ENCODE peak calls at places on chromosome 2, in four cellular contexts. U is GM12891, R is GM12892, S is HCT116. J is an unnamed sample.

GRCh38 chr2:9262671-9263171 is 56.1 kb downstream of the ASAP2 start:
- DNase-seq in R (no peak), U (no peak), S (no peak), J (no peak)

GRCh38 chr2:10048501-10049171 is 5.3 kb downstream of the KLF11 start:
- DNase-seq in S (peak; percentile 10), U (no peak), R (no peak), J (no peak)

GRCh38 chr2:151206446-151206968 is 55.2 kb downstream of the RBM43 start:
- DNase-seq in S (no peak), U (no peak), R (no peak), J (no peak)

GRCh38 chr2:177088542-177088941 is 124.1 kb upstream of the HNRNPA3 start:
- DNase-seq in R (no peak), S (no peak), U (no peak), J (no peak)

GRCh38 chr2:23565814-23566213 is 180.8 kb downstream of the KLHL29 start:
- DNase-seq in S (no peak), U (no peak), R (no peak), J (no peak)

GRCh38 chr2:182584462-182584861 is 131.6 kb upstream of the DNAJC10 start:
- DNase-seq in U (no peak), S (no peak), R (no peak), J (no peak)

GRCh38 chr2:68379184-68379708 is 14.2 kb downstream of the PLEK start:
- DNase-seq in R (no peak), U (no peak), S (no peak), J (no peak)

GRCh38 chr2:54797307-54797706 is 73.8 kb downstream of the EML6 start:
- DNase-seq in S (no peak), R (no peak), U (no peak), J (no peak)

GRCh38 chr2:24400207-24400907 is 40.0 kb upstream of the ITSN2 start:
- DNase-seq in R (no peak), U (no peak), S (no peak), J (no peak)

GRCh38 chr2:159034728-159035127 is 66.3 kb downstream of the TANC1 start:
- DNase-seq in R (no peak), U (no peak), S (no peak), J (no peak)

GRCh38 chr2:13682878-13683277 is 949.6 kb upstream of the LRATD1 start:
- DNase-seq in R (no peak), S (no peak), U (no peak), J (no peak)

GRCh38 chr2:95077521-95077807 is 44.1 kb downstream of the MRPS5 start:
- DNase-seq in R (no peak), U (no peak), S (no peak), J (no peak)

GRCh38 chr2:207066166-207066565 is 99.6 kb downstream of the KLF7 start:
- DNase-seq in R (no peak), S (no peak), U (no peak), J (no peak)

GRCh38 chr2:218405365-218406208 is 5.9 kb downstream of the CTDSP1 start:
- DNase-seq in R (no peak), S (no peak), U (peak; percentile 44), J (no peak)

GRCh38 chr2:102306125-102306524 is 5.2 kb upstream of the IL1RL1 start:
- DNase-seq in U (no peak), S (no peak), R (no peak), J (no peak)

GRCh38 chr2:237879058-237879430 is 19.6 kb downstream of the RAMP1 start:
- DNase-seq in S (no peak), U (no peak), R (no peak), J (no peak)

GRCh38 chr2:3223080-3223923 is 154.3 kb downstream of the EIPR1 start:
- DNase-seq in S (no peak), U (no peak), R (peak; percentile 48), J (no peak)

GRCh38 chr2:2909086-2910035 is 468.3 kb downstream of the EIPR1 start:
- DNase-seq in S (no peak), U (no peak), R (no peak), J (no peak)

GRCh38 chr2:18373081-18373480 is 187.4 kb downstream of the RDH14 start:
- DNase-seq in S (no peak), R (no peak), U (no peak), J (no peak)

GRCh38 chr2:237012577-237013237 is 73.0 kb upstream of the COPS8 start:
- DNase-seq in R (no peak), S (no peak), U (no peak), J (no peak)

GRCh38 chr2:55056024-55056521 is 5.8 kb upstream of the RTN4 start:
- DNase-seq in R (no peak), U (no peak), S (peak; percentile 40), J (no peak)

GRCh38 chr2:79009388-79009787 is 16.1 kb upstream of the REG3G start:
- DNase-seq in R (no peak), S (no peak), U (no peak), J (no peak)

GRCh38 chr2:173210270-173211196 is 134.9 kb downstream of the MAP3K20 start:
- DNase-seq in S (peak; percentile 65), U (peak; percentile 32), R (peak; percentile 19), J (peak; percentile 63)

GRCh38 chr2:162245737-162246136 is 2.5 kb upstream of the FAP start:
- DNase-seq in S (no peak), U (no peak), R (no peak), J (no peak)

GRCh38 chr2:86068098-86069047 is 37.3 kb downstream of the POLR1A start:
- DNase-seq in S (no peak), U (no peak), R (no peak), J (peak; percentile 24)

GRCh38 chr2:46774499-46775228 is 140.9 kb downstream of the MCFD2 start:
- DNase-seq in R (no peak), S (no peak), U (no peak), J (no peak)

GRCh38 chr2:58427572-58428285 is 186.6 kb upstream of the FANCL start:
- DNase-seq in U (no peak), S (no peak), R (no peak), J (no peak)

GRCh38 chr2:227805578-227805977 is 8.1 kb upstream of the CCL20 start:
- DNase-seq in R (no peak), U (no peak), S (no peak), J (no peak)

GRCh38 chr2:26463252-26464207 is 14.4 kb downstream of the OTOF start:
- DNase-seq in U (no peak), S (no peak), R (no peak), J (no peak)

GRCh38 chr2:26461601-26462023 is 16.3 kb downstream of the OTOF start:
- DNase-seq in U (no peak), S (no peak), R (no peak), J (peak; percentile 4)

GRCh38 chr2:26460613-26461031 is 17.3 kb downstream of the OTOF start:
- DNase-seq in S (no peak), R (no peak), U (no peak), J (peak; percentile 2)

GRCh38 chr2:26462511-26463251 is 15.2 kb downstream of the OTOF start:
- DNase-seq in S (peak; percentile 60), R (no peak), U (no peak), J (peak; percentile 14)

DNA sequence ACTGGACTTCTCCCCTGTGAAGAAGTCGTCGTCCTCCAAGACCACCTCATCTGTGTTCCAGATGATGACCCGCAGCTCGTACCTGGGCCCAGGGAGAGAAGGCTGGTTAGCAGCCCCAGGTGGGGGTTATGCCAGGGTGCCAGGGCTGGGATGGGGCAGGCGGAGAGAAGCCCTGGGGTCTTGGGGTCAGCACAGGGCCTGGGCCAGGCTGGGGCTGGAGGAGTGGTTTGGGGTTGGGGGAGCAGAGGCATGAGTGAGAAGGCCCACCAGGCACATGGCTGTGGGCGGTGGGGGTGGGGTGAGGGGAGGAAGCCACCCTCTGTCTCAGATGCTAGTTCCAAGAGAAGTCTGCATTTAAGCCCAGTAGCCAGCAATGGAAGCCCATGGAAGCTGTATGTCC is 15.8 kb downstream of the OTOF start:
- DNase-seq in U (no peak), S (no peak), R (no peak), J (peak; percentile 3)
- TF ChIP-seq POLR2AphosphoS5 in U (no peak), S (no peak), R (no peak), J (no peak)

GRCh38 chr2:217108086-217108485 is 248.2 kb upstream of the TNP1 start:
- DNase-seq in R (no peak), U (no peak), S (no peak), J (no peak)

GRCh38 chr2:217103752-217104540 is 244.1 kb upstream of the TNP1 start:
- DNase-seq in U (no peak), S (peak; percentile 15), R (no peak), J (no peak)

GRCh38 chr2:217107480-217107879 is 247.6 kb upstream of the TNP1 start:
- DNase-seq in U (no peak), R (no peak), S (no peak), J (no peak)

GRCh38 chr2:217106650-217107014 is 246.8 kb upstream of the TNP1 start:
- DNase-seq in S (peak; percentile 27), U (no peak), R (no peak), J (no peak)

GRCh38 chr2:217105733-217106649 is 246.1 kb upstream of the TNP1 start:
- DNase-seq in S (peak; percentile 80), R (no peak), U (no peak), J (no peak)
- TF ChIP-seq POLR2AphosphoS5 in S (peak; percentile 57), R (no peak), U (no peak), J (no peak)

DNA sequence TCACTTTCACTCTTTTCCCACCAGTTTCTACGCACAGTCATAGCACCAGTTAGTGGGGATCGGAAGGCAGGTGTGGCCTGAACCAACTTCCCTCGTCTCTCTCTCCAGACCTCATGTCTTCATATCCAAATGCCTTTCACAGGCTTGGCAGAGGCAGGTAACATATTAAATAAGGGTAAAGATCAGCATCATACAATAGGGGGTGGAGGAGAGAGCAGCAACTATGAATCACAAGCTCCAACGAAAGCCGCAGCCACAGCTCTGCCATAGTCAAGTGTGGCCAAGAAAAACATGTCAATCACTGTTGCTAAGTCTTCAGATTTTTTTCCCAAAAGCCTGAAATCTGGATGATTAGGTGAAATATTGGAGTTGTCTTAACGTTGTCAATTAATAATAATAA is 40.3 kb downstream of the AP1S3 start:
- DNase-seq in S (peak; percentile 72), R (no peak), U (no peak), J (no peak)
- TF ChIP-seq POLR2AphosphoS5 in S (peak; percentile 28), R (no peak), U (no peak), J (no peak)

DNA sequence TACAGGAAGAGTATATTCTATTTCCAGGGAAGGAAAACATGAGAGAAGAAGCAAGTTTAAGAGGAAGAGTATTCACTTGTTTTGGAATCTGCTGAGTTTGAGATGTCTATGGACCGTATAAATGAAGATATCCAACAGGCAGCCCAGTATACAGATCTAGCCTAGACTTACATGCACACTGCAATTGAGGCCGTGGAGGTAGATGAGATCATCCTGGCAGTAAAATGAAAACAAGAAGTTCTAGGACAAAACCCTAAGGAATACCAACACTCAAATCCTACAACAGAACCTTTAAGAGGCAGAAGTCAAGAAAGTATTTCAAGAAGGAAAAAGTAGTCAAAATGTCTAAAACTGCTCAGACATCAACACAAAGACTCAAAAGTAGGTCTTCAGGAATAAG is 16.0 kb downstream of the GRB14 start:
- DNase-seq in R (no peak), S (no peak), U (no peak), J (no peak)
- TF ChIP-seq POLR2AphosphoS5 in R (no peak), S (no peak), U (no peak), J (no peak)

DNA sequence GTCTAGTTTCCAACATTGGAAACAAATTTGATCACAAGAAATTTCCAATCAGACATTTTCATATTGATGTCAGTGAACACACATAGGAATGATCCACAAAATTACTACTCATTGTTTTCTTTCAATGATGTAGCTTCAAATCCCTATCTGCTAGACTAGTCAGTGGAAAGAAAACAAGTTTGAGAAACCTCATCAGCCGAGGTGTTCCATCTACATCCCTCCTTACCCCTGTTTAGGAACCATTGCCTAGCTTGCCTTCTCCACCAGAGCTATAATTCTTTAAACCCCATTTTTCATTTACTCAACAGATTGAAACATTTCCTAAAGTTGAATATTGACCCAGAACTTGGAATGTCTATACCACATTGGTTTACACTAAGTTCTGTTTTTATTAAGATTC is 45.3 kb downstream of the HNMT start:
- DNase-seq in R (no peak), U (no peak), S (no peak), J (no peak)
- TF ChIP-seq POLR2AphosphoS5 in R (no peak), U (no peak), S (no peak), J (no peak)

GRCh38 chr2:15667579-15668556 is 76.2 kb downstream of the DDX1 start:
- DNase-seq in S (no peak), R (no peak), U (no peak), J (no peak)
- TF ChIP-seq POLR2AphosphoS5 in S (no peak), R (no peak), U (no peak), J (no peak)